ENCODE peak calls at places on chromosomes 7 and 10, in nine cellular contexts. I is PC-3, E is ascending aorta, V is H54, M is neural progenitor cell, S is NCI-H1436, C is T1000, H is DMS53, Y is GM04504. U is an unnamed sample.

GRCh38 chr10:124095096-124095495 is 1.7 kb upstream of the CHST15 start:
- DNase-seq in I (no peak), E (no peak), V (no peak), M (no peak), S (no peak), C (no peak), H (no peak), Y (no peak), U (no peak)

GRCh38 chr10:12590682-12591642 is 241.6 kb downstream of the CAMK1D start:
- DNase-seq in I (no peak), E (no peak), V (no peak), M (no peak), S (peak; percentile 23), C (no peak), H (no peak), Y (no peak), U (no peak)

GRCh38 chr10:57696641-57697040 is 571.1 kb downstream of the IPMK start:
- DNase-seq in I (peak; percentile 94), E (no peak), V (no peak), M (no peak), S (no peak), C (peak; percentile 4), H (no peak), Y (peak; percentile 78), U (peak; percentile 78)

GRCh38 chr10:132397671-132398565 is 918 bp downstream of the PWWP2B start:
- DNase-seq in I (peak; percentile 69), E (no peak), V (peak; percentile 69), M (peak; percentile 58), S (no peak), C (no peak), H (peak; percentile 82), Y (no peak), U (no peak)

GRCh38 chr7:135508853-135509588 is 881 bp downstream of the CNOT4 start:
- DNase-seq in I (peak; percentile 21), E (no peak), V (no peak), M (peak; percentile 62), S (no peak), C (no peak), H (peak; percentile 62), Y (no peak), U (no peak)

GRCh38 chr10:112510384-112510783 is 63.4 kb downstream of the VTI1A start:
- DNase-seq in I (no peak), E (no peak), V (no peak), M (no peak), S (no peak), C (no peak), H (no peak), Y (no peak), U (no peak)

GRCh38 chr10:107576746-107577145 is 412.2 kb upstream of the SORCS1 start:
- DNase-seq in I (peak; percentile 40), E (no peak), V (no peak), M (no peak), S (no peak), C (no peak), H (no peak), Y (no peak), U (no peak)

GRCh38 chr10:130802301-130802700 is 509.2 kb downstream of the TCERG1L start:
- DNase-seq in I (no peak), E (peak; percentile 18), V (no peak), M (no peak), S (no peak), C (no peak), H (peak; percentile 41), Y (no peak), U (no peak)

GRCh38 chr10:90125406-90125805 is 424.0 kb downstream of the KIF20B start:
- DNase-seq in I (no peak), E (no peak), V (no peak), M (no peak), S (no peak), C (no peak), H (no peak), Y (no peak), U (no peak)

GRCh38 chr10:79116363-79116762 is 47.6 kb downstream of the ZMIZ1 start:
- DNase-seq in I (no peak), E (no peak), V (no peak), M (no peak), S (no peak), C (no peak), H (no peak), Y (no peak), U (no peak)

GRCh38 chr7:151631149-151631967 is 111.7 kb upstream of the RHEB start:
- DNase-seq in I (peak; percentile 42), E (peak; percentile 71), V (no peak), M (peak; percentile 80), S (peak; percentile 8), C (no peak), H (peak; percentile 81), Y (no peak), U (no peak)

GRCh38 chr10:32326680-32327363 is 20.1 kb downstream of the EPC1 start:
- DNase-seq in I (peak; percentile 57), E (no peak), V (no peak), M (no peak), S (no peak), C (no peak), H (no peak), Y (no peak), U (no peak)

GRCh38 chr10:58217612-58218011 is 50.1 kb downstream of the IPMK start:
- DNase-seq in I (peak; percentile 38), E (no peak), V (no peak), M (no peak), S (no peak), C (no peak), H (no peak), Y (no peak), U (no peak)

GRCh38 chr7:79547132-79547531 is 93.7 kb upstream of the MAGI2 start:
- DNase-seq in I (no peak), E (no peak), V (no peak), M (no peak), S (no peak), C (no peak), H (no peak), Y (no peak), U (no peak)

GRCh38 chr7:102079140-102080002 is 207.3 kb upstream of the SH2B2 start:
- DNase-seq in I (no peak), E (no peak), V (no peak), M (peak; percentile 70), S (no peak), C (no peak), H (no peak), Y (no peak), U (no peak)

GRCh38 chr10:44961231-44961571 is 1.6 kb downstream of the RASSF4 start:
- DNase-seq in I (no peak), E (no peak), V (no peak), M (no peak), S (no peak), C (no peak), H (no peak), Y (no peak), U (no peak)

GRCh38 chr7:106166651-106167342 is 54.7 kb upstream of the SYPL1 start:
- DNase-seq in I (peak; percentile 94), E (peak; percentile 74), V (peak; percentile 45), M (peak; percentile 82), S (peak; percentile 65), C (peak; percentile 2), H (peak; percentile 87), Y (peak; percentile 46), U (peak; percentile 77)

GRCh38 chr10:122257041-122257440 is 14.1 kb upstream of the BTBD16 start:
- DNase-seq in I (no peak), E (no peak), V (no peak), M (no peak), S (no peak), C (no peak), H (no peak), Y (no peak), U (no peak)

GRCh38 chr7:3991771-3992231 is 690.3 kb upstream of the FOXK1 start:
- DNase-seq in I (no peak), E (no peak), V (no peak), M (no peak), S (no peak), C (no peak), H (no peak), Y (no peak), U (no peak)

GRCh38 chr7:129952164-129952652 is 552 bp downstream of the UBE2H start:
- DNase-seq in I (peak; percentile 12), E (peak; percentile 72), V (no peak), M (peak; percentile 56), S (no peak), C (no peak), H (peak; percentile 80), Y (no peak), U (no peak)

GRCh38 chr7:44333971-44334733 is 8.8 kb upstream of the CAMK2B start:
- DNase-seq in I (no peak), E (no peak), V (no peak), M (no peak), S (no peak), C (no peak), H (no peak), Y (no peak), U (peak; percentile 26)